ENCODE peak calls at places on chromosomes 5 and 9, in seven cellular contexts. D is SJSA1; R is aorta; S is CD8-positive, alpha-beta T cell; J is pancreas; I is A673; M is BE2C. N is an unnamed sample. For H3K4me1 and H3K27me3, the result is how much of the 10 kb centered on the place peaks cover.

GRCh38 chr5:81826128-81826527 is 75.2 kb upstream of the SSBP2 start:
- DNase-seq in D (no peak), R (no peak), S (no peak), J (no peak), I (no peak), M (no peak), N (no peak)

GRCh38 chr5:52989781-52990530 is 804 bp downstream of the ITGA2 start:
- DNase-seq in D (peak), R (peak), S (peak), J (peak), I (peak), M (peak), N (peak)

GRCh38 chr9:126638571-126639132 is 24.9 kb downstream of the LMX1B start:
- DNase-seq in D (no peak), R (no peak), S (no peak), J (no peak), I (peak), M (peak), N (no peak)

GRCh38 chr9:70053864-70054263 is 10.2 kb downstream of the MAMDC2 start:
- DNase-seq in D (no peak), R (no peak), S (no peak), J (no peak), I (peak), M (no peak), N (no peak)

GRCh38 chr9:118395415-118395814 is 691.2 kb downstream of the TLR4 start:
- DNase-seq in D (no peak), R (no peak), S (no peak), J (no peak), I (no peak), M (no peak), N (no peak)

GRCh38 chr5:6829150-6829784 is 116.0 kb downstream of the TENT4A start:
- DNase-seq in D (no peak), R (no peak), S (no peak), J (no peak), I (no peak), M (no peak), N (no peak)

GRCh38 chr5:54135042-54135441 is 175.3 kb downstream of the ARL15 start:
- DNase-seq in D (no peak), R (no peak), S (no peak), J (no peak), I (no peak), M (no peak), N (no peak)

GRCh38 chr9:12813533-12813932 is 38.7 kb downstream of the LURAP1L start:
- DNase-seq in D (no peak), R (no peak), S (no peak), J (no peak), I (no peak), M (no peak), N (no peak)

GRCh38 chr5:145680169-145680568 is 155.0 kb downstream of the PRELID2 start:
- DNase-seq in D (no peak), R (no peak), S (no peak), J (no peak), I (peak), M (no peak), N (no peak)

GRCh38 chr5:171419663-171420428 is 399 bp downstream of the FGF18 start:
- DNase-seq in D (peak), R (no peak), S (no peak), J (peak), I (peak), M (peak), N (peak)

GRCh38 chr9:122347348-122348287 is 23.2 kb upstream of the PTGS1 start:
- DNase-seq in D (no peak), R (no peak), S (no peak), J (no peak), I (peak), M (no peak), N (no peak)

GRCh38 chr9:118643118-118643517 is 726.1 kb downstream of the BRINP1 start:
- DNase-seq in D (peak), R (no peak), S (no peak), J (no peak), I (no peak), M (no peak), N (no peak)

GRCh38 chr9:2354216-2354615 is 267.4 kb upstream of the VLDLR start:
- DNase-seq in D (no peak), R (no peak), S (no peak), J (no peak), I (no peak), M (no peak), N (no peak)

GRCh38 chr5:71783891-71784290 is 64.8 kb downstream of the CARTPT start:
- DNase-seq in D (no peak), R (no peak), S (no peak), J (no peak), I (no peak), M (no peak), N (no peak)

GRCh38 chr5:86757824-86758223 is 140.1 kb downstream of the COX7C start:
- DNase-seq in D (no peak), R (no peak), S (no peak), J (no peak), I (peak), M (no peak), N (no peak)

GRCh38 chr9:124054671-124055212 is 43.2 kb downstream of the LHX2 start:
- DNase-seq in D (peak), R (no peak), S (no peak), J (no peak), I (no peak), M (no peak), N (no peak)

GRCh38 chr9:893115-893514 is 51.6 kb downstream of the DMRT1 start:
- DNase-seq in D (no peak), R (no peak), S (no peak), J (no peak), I (no peak), M (no peak), N (no peak)

GRCh38 chr9:137087409-137087925 is 682 bp downstream of the MAN1B1 start:
- DNase-seq in D (no peak), R (no peak), S (no peak), J (no peak), I (no peak), M (no peak), N (peak)

GRCh38 chr9:61666849-61667371 is 477.1 kb downstream of the SPATA31A7 start:
- DNase-seq in D (peak), R (peak), S (no peak), J (no peak), I (no peak), M (no peak), N (no peak)

GRCh38 chr5:75694781-75695180 is 22.5 kb downstream of the POC5 start:
- DNase-seq in D (no peak), R (no peak), S (no peak), J (no peak), I (no peak), M (no peak), N (no peak)

GRCh38 chr5:157487358-157487757 is 27.3 kb downstream of the NIPAL4 start:
- DNase-seq in D (no peak), R (no peak), S (no peak), J (no peak), I (no peak), M (no peak), N (no peak)

GRCh38 chr9:98609646-98610045 is 99.1 kb downstream of the GABBR2 start:
- DNase-seq in D (no peak), R (no peak), S (no peak), J (no peak), I (no peak), M (no peak), N (no peak)

GRCh38 chr5:7185742-7186141 is 210.2 kb upstream of the ADCY2 start:
- DNase-seq in D (no peak), R (no peak), S (no peak), J (no peak), I (no peak), M (no peak), N (no peak)

GRCh38 chr5:176414704-176415103 is 1.6 kb downstream of the CLTB start:
- DNase-seq in D (no peak), R (no peak), S (no peak), J (no peak), I (no peak), M (no peak), N (no peak)

GRCh38 chr9:72882117-72882775 is 70.6 kb downstream of the ALDH1A1 start:
- DNase-seq in D (no peak), R (peak), S (no peak), J (no peak), I (no peak), M (no peak), N (peak)

GRCh38 chr5:98779264-98779877 is 5.9 kb downstream of the RGMB start:
- DNase-seq in D (no peak), R (no peak), S (no peak), J (peak), I (no peak), M (no peak), N (no peak)

GRCh38 chr5:177437623-177438022 is 9.0 kb upstream of the PRR7 start:
- DNase-seq in D (no peak), R (no peak), S (no peak), J (no peak), I (no peak), M (no peak), N (no peak)

GRCh38 chr5:124734574-124735168 is 11.8 kb downstream of the ZNF608 start:
- DNase-seq in D (no peak), R (no peak), S (no peak), J (no peak), I (no peak), M (no peak), N (no peak)

GRCh38 chr5:14591548-14591947 is 10.0 kb downstream of the OTULINL start:
- DNase-seq in D (no peak), R (no peak), S (no peak), J (no peak), I (no peak), M (no peak), N (no peak)
- H3K4me1 ChIP-seq in D (under half), R (under half), S (half or more), J (under half), I (under half), M (under half), N (under half)

GRCh38 chr9:136086951-136087740 is 7.9 kb downstream of the NACC2 start:
- DNase-seq in D (no peak), R (peak), S (no peak), J (peak), I (no peak), M (peak), N (peak)

GRCh38 chr9:136087741-136088480 is 7.2 kb downstream of the NACC2 start:
- DNase-seq in D (no peak), R (peak), S (no peak), J (peak), I (no peak), M (peak), N (peak)

GRCh38 chr9:136084191-136084944 is 10.7 kb downstream of the NACC2 start:
- DNase-seq in D (no peak), R (peak), S (no peak), J (peak), I (no peak), M (peak), N (no peak)

GRCh38 chr9:136085815-136086212 is 9.3 kb downstream of the NACC2 start:
- DNase-seq in D (no peak), R (peak), S (no peak), J (peak), I (no peak), M (peak), N (peak)

DNA sequence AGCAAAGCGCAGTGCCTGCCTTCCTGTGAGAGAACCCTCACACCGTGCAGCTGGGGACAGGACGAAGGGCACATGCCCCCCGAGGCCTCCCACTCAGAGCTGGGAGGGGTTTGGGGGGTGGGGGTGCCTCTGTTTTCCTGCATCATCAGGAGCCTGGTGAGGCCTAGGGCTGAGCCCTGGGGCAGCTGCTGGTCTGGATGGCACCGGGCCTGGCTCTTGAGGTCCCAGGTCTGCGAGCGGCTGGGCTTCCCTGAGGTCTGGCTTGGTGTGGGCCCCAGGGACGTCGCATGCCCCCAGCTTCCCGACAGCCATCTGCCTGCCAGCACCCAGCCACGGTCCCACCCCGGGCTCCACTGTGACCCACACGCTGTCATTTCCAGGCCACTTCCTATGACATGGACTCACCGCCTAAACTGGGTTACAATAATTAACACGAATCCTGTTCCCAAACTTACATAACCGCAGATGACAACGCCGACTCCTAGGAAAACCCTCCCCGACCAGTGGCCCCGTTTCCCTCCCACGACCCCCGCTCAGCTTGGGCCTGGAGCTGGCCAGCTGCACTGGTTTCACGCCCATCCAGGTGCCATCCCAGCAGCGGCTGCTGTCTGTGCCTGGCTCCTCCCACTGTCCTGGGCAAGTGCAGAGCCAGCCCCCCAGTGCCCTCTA is 8.7 kb downstream of the NACC2 start:
- DNase-seq in D (no peak), R (peak), S (no peak), J (peak), I (no peak), M (peak), N (no peak)
- H3K27me3 ChIP-seq in D (under half), R (under half), S (under half), J (under half), I (under half), M (under half), N (under half)

GRCh38 chr9:114334490-114334889 is 4.8 kb downstream of the ORM2 start:
- DNase-seq in D (no peak), R (peak), S (no peak), J (no peak), I (no peak), M (no peak), N (no peak)
- H3K4me1 ChIP-seq in D (under half), R (under half), S (under half), J (under half), I (under half), M (under half), N (under half)

GRCh38 chr5:73418244-73418691 is 30.3 kb downstream of the FOXD1 start:
- DNase-seq in D (peak), R (peak), S (no peak), J (no peak), I (no peak), M (no peak), N (no peak)

GRCh38 chr5:73417307-73418035 is 31.1 kb downstream of the FOXD1 start:
- DNase-seq in D (peak), R (no peak), S (no peak), J (no peak), I (no peak), M (no peak), N (peak)

GRCh38 chr5:73422164-73422563 is 26.4 kb downstream of the FOXD1 start:
- DNase-seq in D (no peak), R (no peak), S (no peak), J (no peak), I (no peak), M (no peak), N (no peak)

GRCh38 chr5:73415617-73416016 is 33.0 kb downstream of the FOXD1 start:
- DNase-seq in D (no peak), R (no peak), S (no peak), J (no peak), I (no peak), M (no peak), N (no peak)

GRCh38 chr5:73419414-73420390 is 28.9 kb downstream of the FOXD1 start:
- DNase-seq in D (peak), R (peak), S (no peak), J (peak), I (peak), M (peak), N (no peak)
- H3K27me3 ChIP-seq in D (under half), R (under half), S (under half), J (under half), I (half or more), M (half or more), N (half or more)

DNA sequence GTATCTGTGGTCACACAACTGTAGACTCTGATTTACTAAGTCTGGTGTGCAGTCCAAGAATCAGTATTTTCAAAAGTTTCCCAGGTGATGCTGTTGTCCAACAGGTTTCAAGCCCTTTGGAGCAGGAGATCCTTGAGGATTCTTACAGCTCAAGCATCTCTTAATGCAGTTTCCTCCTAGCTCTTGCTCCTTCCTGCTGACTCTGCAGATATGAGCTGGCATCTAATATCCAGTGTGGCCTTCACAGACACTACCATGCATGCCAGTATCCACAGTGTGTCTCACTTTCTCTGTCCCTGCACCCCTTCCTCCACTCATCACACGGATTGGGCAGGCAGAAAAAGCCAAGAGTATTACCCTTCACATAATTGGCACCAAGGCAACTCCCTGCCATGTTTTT is 182.2 kb upstream of the TNC start:
- DNase-seq in D (no peak), R (no peak), S (no peak), J (no peak), I (no peak), M (no peak), N (no peak)
- H3K4me1 ChIP-seq in D (under half), R (under half), S (under half), J (under half), I (under half), M (under half), N (under half)